ENCODE peak calls at places on chromosomes 7 and 10, in four cellular contexts. One of them, this sample, is unnamed.

GRCh38 chr10:91144961-91145360 is 75.5 kb upstream of the PCGF5 start:
- DNase-seq in M059J: no peak
- DNase-seq in NCI-H774: no peak
- DNase-seq in Right ventricle myocardium superior: no peak
- DNase-seq in this sample: no peak

GRCh38 chr10:43390791-43391190 is 18.2 kb downstream of the HNRNPF start:
- DNase-seq in M059J: peak; percentile 30
- DNase-seq in NCI-H774: no peak
- DNase-seq in Right ventricle myocardium superior: no peak
- DNase-seq in this sample: peak; percentile 42

GRCh38 chr7:132782777-132783633 is 206.7 kb upstream of the PLXNA4 start:
- DNase-seq in M059J: peak; percentile 82
- DNase-seq in NCI-H774: no peak
- DNase-seq in Right ventricle myocardium superior: no peak
- DNase-seq in this sample: no peak

GRCh38 chr10:126955934-126956711 is 50.9 kb downstream of the DOCK1 start:
- DNase-seq in M059J: no peak
- DNase-seq in NCI-H774: no peak
- DNase-seq in Right ventricle myocardium superior: no peak
- DNase-seq in this sample: no peak

GRCh38 chr10:113045155-113046055 is 95.4 kb downstream of the TCF7L2 start:
- DNase-seq in M059J: peak; percentile 97
- DNase-seq in NCI-H774: no peak
- DNase-seq in Right ventricle myocardium superior: no peak
- DNase-seq in this sample: no peak

GRCh38 chr7:107322015-107322414 is 147.8 kb upstream of the GPR22 start:
- DNase-seq in M059J: no peak
- DNase-seq in NCI-H774: no peak
- DNase-seq in Right ventricle myocardium superior: no peak
- DNase-seq in this sample: no peak

GRCh38 chr7:40647719-40648118 is 512.9 kb downstream of the SUGCT start:
- DNase-seq in M059J: peak; percentile 49
- DNase-seq in NCI-H774: no peak
- DNase-seq in Right ventricle myocardium superior: no peak
- DNase-seq in this sample: no peak

GRCh38 chr10:12564173-12564572 is 214.8 kb downstream of the CAMK1D start:
- DNase-seq in M059J: no peak
- DNase-seq in NCI-H774: no peak
- DNase-seq in Right ventricle myocardium superior: no peak
- DNase-seq in this sample: no peak

GRCh38 chr7:142385528-142386340 is 127.9 kb upstream of the PRSS58 start:
- DNase-seq in M059J: peak; percentile 77
- DNase-seq in NCI-H774: peak; percentile 8
- DNase-seq in Right ventricle myocardium superior: no peak
- DNase-seq in this sample: no peak

GRCh38 chr10:110437761-110438341 is 59.9 kb upstream of the DUSP5 start:
- DNase-seq in M059J: no peak
- DNase-seq in NCI-H774: no peak
- DNase-seq in Right ventricle myocardium superior: peak; percentile 13
- DNase-seq in this sample: no peak

GRCh38 chr10:99798031-99798430 is 15.6 kb downstream of the ABCC2 start:
- DNase-seq in M059J: no peak
- DNase-seq in NCI-H774: no peak
- DNase-seq in Right ventricle myocardium superior: no peak
- DNase-seq in this sample: no peak

GRCh38 chr10:13729959-13730358 is 143.2 kb downstream of the PRPF18 start:
- DNase-seq in M059J: no peak
- DNase-seq in NCI-H774: no peak
- DNase-seq in Right ventricle myocardium superior: no peak
- DNase-seq in this sample: no peak

GRCh38 chr10:132225073-132225848 is 38.5 kb downstream of the DPYSL4 start:
- DNase-seq in M059J: no peak
- DNase-seq in NCI-H774: no peak
- DNase-seq in Right ventricle myocardium superior: no peak
- DNase-seq in this sample: no peak

GRCh38 chr10:97278491-97278989 is 13.9 kb downstream of the ARHGAP19 start:
- DNase-seq in M059J: peak; percentile 67
- DNase-seq in NCI-H774: peak; percentile 36
- DNase-seq in Right ventricle myocardium superior: no peak
- DNase-seq in this sample: peak; percentile 59

GRCh38 chr7:18167815-18168214 is 140.2 kb upstream of the PRPS1L1 start:
- DNase-seq in M059J: no peak
- DNase-seq in NCI-H774: no peak
- DNase-seq in Right ventricle myocardium superior: no peak
- DNase-seq in this sample: no peak

GRCh38 chr7:23469150-23469960 is 936 bp downstream of the IGF2BP3 start:
- DNase-seq in M059J: peak; percentile 49
- DNase-seq in NCI-H774: peak; percentile 12
- DNase-seq in Right ventricle myocardium superior: no peak
- DNase-seq in this sample: no peak

GRCh38 chr7:137909042-137909441 is 62.3 kb upstream of the DGKI start:
- DNase-seq in M059J: no peak
- DNase-seq in NCI-H774: no peak
- DNase-seq in Right ventricle myocardium superior: peak; percentile 53
- DNase-seq in this sample: no peak

GRCh38 chr7:47953822-47954221 is 5.6 kb upstream of the PKD1L1 start:
- DNase-seq in M059J: peak; percentile 38
- DNase-seq in NCI-H774: no peak
- DNase-seq in Right ventricle myocardium superior: no peak
- DNase-seq in this sample: no peak

GRCh38 chr10:5550621-5551530 is 26.1 kb downstream of the CALML3 start:
- DNase-seq in M059J: peak; percentile 70
- DNase-seq in NCI-H774: no peak
- DNase-seq in Right ventricle myocardium superior: peak; percentile 40
- DNase-seq in this sample: no peak

GRCh38 chr10:27838291-27838690 is 92.7 kb upstream of the MKX start:
- DNase-seq in M059J: no peak
- DNase-seq in NCI-H774: no peak
- DNase-seq in Right ventricle myocardium superior: no peak
- DNase-seq in this sample: no peak

GRCh38 chr10:78894841-78895195 is 173.9 kb upstream of the ZMIZ1 start:
- DNase-seq in M059J: no peak
- DNase-seq in NCI-H774: no peak
- DNase-seq in Right ventricle myocardium superior: no peak
- DNase-seq in this sample: no peak

GRCh38 chr10:110918269-110918632 is 729 bp downstream of the BBIP1 start:
- DNase-seq in M059J: peak; percentile 95
- DNase-seq in NCI-H774: no peak
- DNase-seq in Right ventricle myocardium superior: peak; percentile 98
- DNase-seq in this sample: peak; percentile 89

GRCh38 chr10:16518822-16519221 is 2.9 kb downstream of the C1QL3 start:
- DNase-seq in M059J: no peak
- DNase-seq in NCI-H774: no peak
- DNase-seq in Right ventricle myocardium superior: no peak
- DNase-seq in this sample: no peak

GRCh38 chr10:230758-231157 is 95.5 kb downstream of the ZMYND11 start:
- DNase-seq in M059J: no peak
- DNase-seq in NCI-H774: no peak
- DNase-seq in Right ventricle myocardium superior: no peak
- DNase-seq in this sample: no peak

GRCh38 chr10:93573051-93573909 is 6.8 kb downstream of the FFAR4 start:
- DNase-seq in M059J: peak; percentile 29
- DNase-seq in NCI-H774: no peak
- DNase-seq in Right ventricle myocardium superior: peak; percentile 67
- DNase-seq in this sample: no peak

GRCh38 chr10:178208-178607 is 43.0 kb downstream of the ZMYND11 start:
- DNase-seq in M059J: peak; percentile 25
- DNase-seq in NCI-H774: peak; percentile 17
- DNase-seq in Right ventricle myocardium superior: no peak
- DNase-seq in this sample: no peak

GRCh38 chr7:79837915-79838314 is 296.7 kb upstream of the GNAI1 start:
- DNase-seq in M059J: no peak
- DNase-seq in NCI-H774: no peak
- DNase-seq in Right ventricle myocardium superior: no peak
- DNase-seq in this sample: no peak

This sample was measured in SW 1271.